ENCODE peak calls at places on chromosomes 6 and 20, in eight cellular contexts. E is esophagus muscularis mucosa, G is mucosa of descending colon, N is A549, X is foreskin fibroblast, S is Panc1, Q is fibroblast of mammary gland, B is fibroblast of pulmonary artery. C is an unnamed sample.

GRCh38 chr6:111712398-111712797 is 106.7 kb upstream of the TRAF3IP2 start:
- DNase-seq in E (no peak), G (no peak), N (no peak), X (peak), S (no peak), Q (peak), B (peak), C (peak)

GRCh38 chr20:39960522-39961420 is 728.3 kb downstream of the MAFB start:
- DNase-seq in E (no peak), G (no peak), N (no peak), X (peak), S (no peak), Q (no peak), B (no peak), C (no peak)

GRCh38 chr6:136410201-136411027 is 120.8 kb upstream of the BCLAF1 start:
- DNase-seq in E (no peak), G (no peak), N (no peak), X (peak), S (no peak), Q (no peak), B (no peak), C (no peak)

GRCh38 chr6:146850981-146851380 is 252.2 kb downstream of the ADGB start:
- DNase-seq in E (no peak), G (no peak), N (no peak), X (no peak), S (no peak), Q (peak), B (no peak), C (no peak)

GRCh38 chr6:19472168-19472567 is 365.0 kb upstream of the ID4 start:
- DNase-seq in E (peak), G (no peak), N (peak), X (peak), S (peak), Q (peak), B (peak), C (peak)

GRCh38 chr6:65289491-65289890 is 417.5 kb downstream of the EYS start:
- DNase-seq in E (no peak), G (no peak), N (no peak), X (no peak), S (no peak), Q (peak), B (peak), C (peak)

GRCh38 chr20:56257604-56258003 is 9.1 kb downstream of the MC3R start:
- DNase-seq in E (peak), G (no peak), N (no peak), X (no peak), S (no peak), Q (no peak), B (no peak), C (no peak)

GRCh38 chr20:36144336-36144735 is 10.2 kb upstream of the EPB41L1 start:
- DNase-seq in E (no peak), G (no peak), N (no peak), X (no peak), S (no peak), Q (no peak), B (no peak), C (no peak)

GRCh38 chr20:6746901-6747609 is 20.4 kb upstream of the BMP2 start:
- DNase-seq in E (no peak), G (no peak), N (no peak), X (no peak), S (peak), Q (peak), B (no peak), C (peak)

GRCh38 chr6:27209659-27210269 is 37.7 kb upstream of the PRSS16 start:
- DNase-seq in E (no peak), G (no peak), N (no peak), X (no peak), S (peak), Q (peak), B (no peak), C (peak)

GRCh38 chr6:5094327-5094726 is 9.2 kb downstream of the PPP1R3G start:
- DNase-seq in E (no peak), G (no peak), N (no peak), X (peak), S (no peak), Q (peak), B (peak), C (peak)

GRCh38 chr6:50850860-50851259 is 32.2 kb downstream of the TFAP2B start:
- DNase-seq in E (no peak), G (no peak), N (no peak), X (no peak), S (no peak), Q (no peak), B (no peak), C (no peak)

GRCh38 chr6:15417811-15418210 is 171.9 kb downstream of the JARID2 start:
- DNase-seq in E (no peak), G (no peak), N (no peak), X (no peak), S (no peak), Q (peak), B (no peak), C (peak)

GRCh38 chr6:169326067-169326799 is 72.6 kb upstream of the THBS2 start:
- DNase-seq in E (peak), G (no peak), N (no peak), X (peak), S (peak), Q (peak), B (peak), C (peak)

GRCh38 chr6:56802570-56802969 is 152.3 kb upstream of the BEND6 start:
- DNase-seq in E (no peak), G (no peak), N (no peak), X (peak), S (no peak), Q (peak), B (peak), C (peak)

GRCh38 chr6:106639812-106640211 is 10.4 kb downstream of the QRSL1 start:
- DNase-seq in E (no peak), G (no peak), N (no peak), X (no peak), S (no peak), Q (no peak), B (no peak), C (no peak)

GRCh38 chr20:32945710-32946221 is 58.5 kb downstream of the SUN5 start:
- DNase-seq in E (no peak), G (no peak), N (peak), X (peak), S (peak), Q (peak), B (peak), C (peak)

GRCh38 chr6:27684264-27685211 is 211.6 kb upstream of the ZNF184 start:
- DNase-seq in E (no peak), G (no peak), N (peak), X (peak), S (peak), Q (peak), B (peak), C (peak)

DNA sequence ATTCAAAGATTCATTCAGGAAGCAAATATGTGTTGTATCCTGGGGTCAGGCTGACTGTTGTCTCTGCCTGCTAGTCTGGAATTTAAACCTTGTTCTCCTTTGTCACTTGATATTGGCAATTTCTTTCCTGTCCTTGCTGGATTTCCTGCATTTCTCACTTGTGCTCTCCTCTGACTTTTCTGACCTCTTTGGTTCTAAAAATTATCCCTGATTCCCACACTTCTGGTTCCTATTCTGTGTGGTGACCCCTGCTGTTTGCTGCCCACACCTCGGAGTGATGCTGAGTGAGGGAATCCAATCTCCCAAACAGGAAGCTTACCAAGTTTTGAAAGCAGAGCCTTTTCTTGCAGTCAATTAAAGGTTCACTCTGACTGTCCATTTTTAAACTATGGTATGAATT is 345.3 kb downstream of the CDKAL1 start:
- DNase-seq in E (no peak), G (no peak), N (no peak), X (peak), S (no peak), Q (peak), B (no peak), C (peak)
- TF ChIP-seq CTCF in E (no peak), G (no peak), N (no peak), X (no peak), S (peak), Q (no peak), B (no peak), C (peak)

GRCh38 chr6:151294561-151295101 is 54.9 kb downstream of the AKAP12 start:
- DNase-seq in E (no peak), G (no peak), N (no peak), X (peak), S (no peak), Q (no peak), B (no peak), C (peak)
- TF ChIP-seq CTCF in E (no peak), G (no peak), N (no peak), X (no peak), S (no peak), Q (no peak), B (no peak), C (no peak)

DNA sequence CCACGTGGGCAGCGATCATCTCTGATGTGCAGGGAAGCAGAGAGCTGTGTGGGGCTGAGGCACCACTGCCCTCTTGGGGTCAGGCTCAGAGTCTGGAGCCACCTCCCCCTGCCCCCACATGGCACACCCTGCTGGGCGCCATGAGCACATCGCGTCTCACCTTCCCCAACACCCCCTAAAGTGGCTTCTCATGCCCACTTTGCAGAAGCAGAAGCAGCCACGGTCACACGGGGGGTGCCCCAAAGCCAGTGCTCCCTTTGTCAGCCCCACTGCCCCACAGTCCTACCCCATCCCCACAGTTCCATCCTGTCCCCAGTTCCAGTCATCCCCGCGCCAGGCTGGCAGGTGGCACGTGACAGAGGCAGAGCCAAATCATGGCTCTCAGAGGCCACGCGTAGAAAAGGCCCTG is 19.5 kb downstream of the SDCBP2 start:
- DNase-seq in E (no peak), G (no peak), N (no peak), X (no peak), S (no peak), Q (no peak), B (no peak), C (no peak)
- TF ChIP-seq CTCF in E (no peak), G (no peak), N (no peak), X (no peak), S (no peak), Q (no peak), B (no peak), C (no peak)

GRCh38 chr6:36897629-36898028 is 11.9 kb downstream of the C6orf89 start:
- DNase-seq in E (no peak), G (no peak), N (no peak), X (peak), S (no peak), Q (no peak), B (no peak), C (peak)
- TF ChIP-seq CTCF in E (peak), G (no peak), N (no peak), X (no peak), S (peak), Q (no peak), B (no peak), C (peak)

DNA sequence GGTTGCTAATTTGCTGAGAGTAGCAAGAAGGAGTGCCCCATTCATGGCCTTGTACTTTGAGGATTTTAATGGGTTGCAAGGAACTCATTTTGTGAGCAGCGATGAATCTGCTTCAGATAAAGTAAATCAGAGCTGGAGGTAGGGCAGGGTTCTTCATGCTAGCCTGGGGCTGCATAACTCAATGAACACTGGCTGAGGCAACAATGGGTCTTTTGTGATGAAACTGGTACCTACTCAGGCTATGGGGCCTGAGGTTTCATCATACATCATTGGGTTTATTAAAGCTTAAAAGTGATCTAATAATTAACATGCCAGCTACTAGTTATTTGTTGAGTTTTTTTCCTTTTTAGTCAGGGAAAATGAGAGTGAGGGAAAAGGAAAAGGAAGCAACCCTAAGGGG is 106.9 kb downstream of the FAM50B start:
- DNase-seq in E (no peak), G (no peak), N (no peak), X (peak), S (no peak), Q (no peak), B (no peak), C (no peak)
- TF ChIP-seq CTCF in E (no peak), G (no peak), N (no peak), X (no peak), S (no peak), Q (no peak), B (no peak), C (no peak)

GRCh38 chr20:955111-955510 is 39.0 kb upstream of the ANGPT4 start:
- DNase-seq in E (no peak), G (no peak), N (no peak), X (no peak), S (no peak), Q (no peak), B (no peak), C (no peak)

GRCh38 chr20:953742-954141 is 37.6 kb upstream of the ANGPT4 start:
- DNase-seq in E (no peak), G (no peak), N (peak), X (peak), S (no peak), Q (peak), B (no peak), C (peak)

GRCh38 chr20:952196-952795 is 36.2 kb upstream of the ANGPT4 start:
- DNase-seq in E (no peak), G (no peak), N (no peak), X (no peak), S (no peak), Q (no peak), B (no peak), C (no peak)

GRCh38 chr20:949717-950116 is 33.6 kb upstream of the ANGPT4 start:
- DNase-seq in E (no peak), G (no peak), N (no peak), X (no peak), S (no peak), Q (no peak), B (no peak), C (no peak)

DNA sequence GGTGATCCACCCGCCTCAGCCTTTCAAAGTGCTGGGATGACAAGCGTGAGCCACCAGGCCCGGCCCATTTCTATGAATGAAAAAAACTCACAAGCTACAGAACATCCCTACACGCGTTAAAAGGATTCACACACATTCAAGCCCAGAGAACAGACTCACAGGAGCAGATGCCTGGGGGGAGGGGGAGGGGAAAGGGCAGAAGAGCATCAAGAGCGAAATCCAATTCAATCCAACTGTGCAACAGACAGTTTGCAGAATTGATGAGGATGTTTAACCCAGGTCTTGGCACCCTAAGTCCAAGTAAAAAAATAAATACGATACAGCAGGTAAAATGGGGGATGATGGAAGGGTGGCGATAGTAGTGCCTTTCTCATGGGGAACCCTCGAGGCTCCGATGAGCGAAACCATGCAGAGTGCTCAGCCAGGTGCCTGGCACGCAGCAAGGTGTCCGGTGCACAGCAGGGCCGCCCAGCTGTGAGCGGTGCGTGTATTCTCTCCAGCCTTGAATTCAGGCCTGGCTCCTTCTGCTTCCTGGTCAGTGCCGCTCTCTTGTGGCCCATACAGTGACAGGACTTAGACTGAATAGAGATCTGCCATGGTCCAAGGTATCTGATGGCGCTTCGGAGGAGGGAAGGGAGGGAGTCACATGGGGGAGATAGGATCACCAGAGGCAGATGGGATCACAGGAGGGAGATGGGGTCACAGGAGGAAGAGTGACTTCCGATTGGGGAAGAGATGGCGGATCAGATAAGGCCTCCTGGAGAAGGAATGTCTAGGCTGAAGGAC is 35.4 kb upstream of the ANGPT4 start:
- DNase-seq in E (no peak), G (no peak), N (no peak), X (no peak), S (no peak), Q (no peak), B (no peak), C (no peak)
- TF ChIP-seq CTCF in E (no peak), G (no peak), N (no peak), X (no peak), S (peak), Q (no peak), B (no peak), C (no peak)

GRCh38 chr6:38068854-38069253 is 249.3 kb downstream of the ZFAND3 start:
- DNase-seq in E (no peak), G (no peak), N (no peak), X (peak), S (no peak), Q (peak), B (no peak), C (peak)
- TF ChIP-seq CTCF in E (no peak), G (no peak), N (peak), X (peak), S (peak), Q (peak), B (no peak), C (peak)

GRCh38 chr6:131427441-131428051 is 145.5 kb upstream of the ARG1 start:
- DNase-seq in E (no peak), G (no peak), N (no peak), X (no peak), S (no peak), Q (no peak), B (no peak), C (no peak)
- TF ChIP-seq CTCF in E (no peak), G (no peak), N (no peak), X (no peak), S (no peak), Q (no peak), B (no peak), C (no peak)

C was measured in choroid plexus epithelial cell.